ENCODE peak calls at places on chromosome 9, in seven cellular contexts. F is upper lobe of left lung, H is stomach, R is H1, U is sigmoid colon, P is suprapubic skin, A is HepG2. O is an unnamed sample.

GRCh38 chr9:123445116-123445515 is 89.1 kb downstream of the CRB2 start:
- DNase-seq in R (no peak), U (no peak), H (no peak), P (peak; percentile 20), F (no peak), A (no peak), O (no peak)

GRCh38 chr9:14512942-14513341 is 180.3 kb downstream of the ZDHHC21 start:
- DNase-seq in F (no peak), A (no peak), H (no peak), U (no peak), P (no peak), R (no peak), O (no peak)

GRCh38 chr9:79591463-79591862 is 19.7 kb downstream of the TLE4 start:
- DNase-seq in P (no peak), U (no peak), H (no peak), R (no peak), F (no peak), A (no peak), O (no peak)

GRCh38 chr9:18268381-18268780 is 205.6 kb upstream of the ADAMTSL1 start:
- DNase-seq in H (no peak), A (no peak), P (no peak), R (no peak), F (no peak), U (no peak), O (no peak)

GRCh38 chr9:107631788-107632187 is 142.2 kb upstream of the KLF4 start:
- DNase-seq in R (no peak), U (no peak), A (no peak), P (no peak), H (no peak), F (no peak), O (no peak)

GRCh38 chr9:68834931-68835520 is 130.0 kb downstream of the PIP5K1B start:
- DNase-seq in P (no peak), F (no peak), R (no peak), H (no peak), U (no peak), A (peak; percentile 21), O (no peak)

GRCh38 chr9:137370865-137371520 is 52.0 kb downstream of the EXD3 start:
- DNase-seq in R (no peak), A (no peak), U (peak; percentile 51), H (peak; percentile 33), P (no peak), F (peak; percentile 79), O (no peak)

GRCh38 chr9:103904242-103904641 is 189.9 kb upstream of the SMC2 start:
- DNase-seq in H (no peak), R (no peak), F (no peak), A (no peak), U (no peak), P (no peak), O (no peak)

GRCh38 chr9:112007575-112008240 is 111.1 kb downstream of the UGCG start:
- DNase-seq in A (no peak), U (no peak), P (no peak), R (no peak), F (no peak), H (no peak), O (no peak)

GRCh38 chr9:17003576-17004240 is 131.1 kb upstream of the CNTLN start:
- DNase-seq in H (no peak), U (no peak), A (no peak), F (no peak), R (no peak), P (no peak), O (no peak)

GRCh38 chr9:36399980-36400331 is at the start of gene RNF38:
- DNase-seq in R (no peak), H (no peak), P (no peak), F (no peak), U (no peak), A (no peak), O (no peak)

GRCh38 chr9:132672413-132672690 is 2.1 kb downstream of the GTF3C4 start:
- DNase-seq in U (no peak), F (no peak), R (no peak), H (no peak), A (no peak), P (no peak), O (no peak)

GRCh38 chr9:137422668-137423000 is 328 bp downstream of the EXD3 start:
- DNase-seq in H (no peak), R (no peak), P (no peak), U (peak; percentile 69), F (peak; percentile 91), A (no peak), O (no peak)

GRCh38 chr9:114883709-114884108 is 46.7 kb downstream of the TNFSF8 start:
- DNase-seq in U (no peak), H (no peak), A (no peak), F (no peak), R (no peak), P (no peak), O (no peak)

GRCh38 chr9:92033307-92033706 is 81.9 kb downstream of the SPTLC1 start:
- DNase-seq in R (no peak), H (no peak), P (no peak), F (no peak), A (no peak), U (no peak), O (no peak)

DNA sequence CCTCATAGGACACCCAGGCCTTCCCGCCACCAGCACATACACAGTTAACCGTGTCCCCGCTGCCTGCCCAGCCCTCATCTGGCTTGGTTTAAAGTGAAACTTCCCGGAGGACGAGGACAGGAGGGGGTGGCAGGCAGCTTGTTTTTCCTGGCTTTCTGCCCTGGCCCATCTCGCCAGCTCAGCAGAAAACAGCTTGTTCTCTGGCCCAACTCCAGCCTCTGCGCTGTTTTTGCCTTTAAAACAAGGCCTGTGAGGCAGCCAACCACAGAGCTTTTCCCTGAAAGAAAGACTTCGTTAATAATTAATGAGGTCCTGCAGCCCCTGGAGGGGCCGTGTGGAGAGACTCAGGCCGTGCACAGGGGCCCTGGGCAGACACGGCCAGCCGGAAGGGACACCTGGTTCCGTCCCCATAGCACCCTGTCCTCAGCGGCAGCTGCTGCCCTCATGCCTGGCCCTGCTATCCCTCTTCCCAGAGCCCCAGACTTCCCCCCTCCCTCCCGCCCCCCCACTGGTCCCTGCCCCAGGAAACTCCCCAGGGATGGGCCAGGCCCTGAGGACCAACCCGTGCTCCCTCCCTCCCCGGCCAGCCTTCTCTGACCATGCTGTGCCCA is 108.7 kb downstream of the RXRA start:
- DNase-seq in H (peak; percentile 98), R (no peak), U (peak; percentile 99), A (peak; percentile 97), P (peak; percentile 97), F (peak; percentile 78), O (peak; percentile 98)
- TF ChIP-seq EP300 in H (peak; percentile 62), R (no peak), U (no peak), A (peak; percentile 4), P (no peak), F (no peak), O (no peak)

GRCh38 chr9:127993721-127994120 is 12.9 kb upstream of the EEIG1 start:
- DNase-seq in P (no peak), R (no peak), U (no peak), H (no peak), F (no peak), A (no peak), O (no peak)

GRCh38 chr9:127989094-127989493 is 8.3 kb upstream of the EEIG1 start:
- DNase-seq in A (no peak), U (no peak), R (no peak), H (no peak), F (no peak), P (no peak), O (no peak)

GRCh38 chr9:127991017-127991756 is 10.4 kb upstream of the EEIG1 start:
- DNase-seq in A (peak; percentile 79), R (no peak), F (no peak), H (peak; percentile 70), U (no peak), P (no peak), O (no peak)

GRCh38 chr9:127991757-127992274 is 11.0 kb upstream of the EEIG1 start:
- DNase-seq in R (no peak), U (no peak), A (no peak), F (no peak), H (no peak), P (no peak), O (no peak)

DNA sequence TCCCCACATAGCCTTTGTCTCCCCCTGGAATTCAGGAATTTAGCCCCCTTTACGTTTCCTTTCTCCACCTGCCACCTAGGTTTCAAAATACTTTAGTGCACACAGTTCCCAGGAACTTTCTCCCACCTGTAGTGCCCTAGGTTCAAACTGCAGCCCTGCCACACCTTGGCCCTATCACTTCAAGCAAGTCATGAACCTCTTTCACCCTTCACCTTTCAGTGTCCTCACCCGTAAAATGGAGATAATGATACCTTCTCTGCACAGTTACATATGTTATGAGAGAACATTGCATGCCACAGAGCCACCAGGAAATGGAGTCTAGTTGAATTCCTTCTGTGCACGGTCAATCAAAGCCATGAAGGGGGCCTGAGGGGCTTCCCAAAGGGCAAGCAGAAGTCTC is 9.8 kb upstream of the EEIG1 start:
- DNase-seq in A (no peak), U (no peak), H (no peak), F (no peak), R (no peak), P (no peak), O (no peak)
- H3K27ac ChIP-seq in A (peak overlapping the region; percentile 58), U (no peak overlapping the region), H (peak overlapping the region; percentile 70), F (no peak overlapping the region), R (no peak overlapping the region), P (no peak overlapping the region), O (no peak overlapping the region)

GRCh38 chr9:35341585-35341984 is 148.3 kb upstream of the RUSC2 start:
- DNase-seq in A (no peak), U (peak; percentile 66), H (peak; percentile 39), P (no peak), F (no peak), R (no peak), O (no peak)
- TF ChIP-seq POLR2AphosphoS5 in A (no peak), U (no peak), H (peak; percentile 9), P (no peak), F (peak; percentile 60), R (no peak), O (peak; percentile 35)

GRCh38 chr9:126238415-126238814 is 88.2 kb upstream of the MVB12B start:
- DNase-seq in R (no peak), A (no peak), F (no peak), H (no peak), P (no peak), U (no peak), O (peak; percentile 72)
- TF ChIP-seq EP300 in R (no peak), A (no peak), F (no peak), H (no peak), P (no peak), U (no peak), O (no peak)

O was measured in esophagus muscularis mucosa.